ENCODE peak calls at places on chromosomes 1 and 21, in five cellular contexts. D is neural progenitor cell, M is heart left ventricle, Q is stomach, T is right atrium auricular region. J is an unnamed sample.

GRCh38 chr1:203117611-203118575 is 9.6 kb upstream of the ADORA1 start:
- DNase-seq in D (peak), M (peak), Q (peak), T (peak), J (peak)

GRCh38 chr1:1197551-1198422 is 8.6 kb downstream of the TNFRSF18 start:
- DNase-seq in D (no peak), M (peak), Q (no peak), T (no peak), J (no peak)

GRCh38 chr1:21313146-21313885 is 23.1 kb upstream of the ECE1 start:
- DNase-seq in D (no peak), M (peak), Q (no peak), T (no peak), J (no peak)

GRCh38 chr1:90721210-90722194 is 4.4 kb upstream of the BARHL2 start:
- DNase-seq in D (peak), M (no peak), Q (peak), T (no peak), J (peak)

GRCh38 chr1:85421179-85421578 is 43.8 kb downstream of the DDAH1 start:
- DNase-seq in D (no peak), M (no peak), Q (no peak), T (no peak), J (peak)

GRCh38 chr1:182968151-182968741 is 15.3 kb upstream of the SHCBP1L start:
- DNase-seq in D (no peak), M (no peak), Q (no peak), T (no peak), J (peak)

GRCh38 chr1:198681831-198682756 is 43.3 kb downstream of the PTPRC start:
- DNase-seq in D (peak), M (peak), Q (peak), T (no peak), J (peak)

GRCh38 chr21:18164933-18165332 is 79.7 kb upstream of the CHODL start:
- DNase-seq in D (peak), M (no peak), Q (no peak), T (no peak), J (no peak)

GRCh38 chr1:59178803-59179202 is 118.1 kb upstream of the FGGY start:
- DNase-seq in D (no peak), M (no peak), Q (no peak), T (no peak), J (no peak)

GRCh38 chr1:7991504-7992440 is 30.3 kb downstream of the PARK7 start:
- DNase-seq in D (no peak), M (no peak), Q (no peak), T (no peak), J (no peak)

GRCh38 chr1:111275079-111275478 is 15.6 kb upstream of the CHIA start:
- DNase-seq in D (no peak), M (peak), Q (no peak), T (peak), J (peak)
- H3K4me3 ChIP-seq in D (no peak), M (no peak), Q (no peak), T (peak), J (no peak)

GRCh38 chr1:201626629-201627275 is 87.8 kb downstream of the NAV1 start:
- DNase-seq in D (no peak), M (no peak), Q (no peak), T (no peak), J (no peak)

GRCh38 chr1:201625711-201626300 is 86.9 kb downstream of the NAV1 start:
- DNase-seq in D (no peak), M (no peak), Q (no peak), T (no peak), J (no peak)

GRCh38 chr1:201622824-201623223 is 83.9 kb downstream of the NAV1 start:
- DNase-seq in D (no peak), M (no peak), Q (no peak), T (no peak), J (no peak)

GRCh38 chr1:201622353-201622752 is 83.4 kb downstream of the NAV1 start:
- DNase-seq in D (no peak), M (no peak), Q (no peak), T (no peak), J (no peak)

DNA sequence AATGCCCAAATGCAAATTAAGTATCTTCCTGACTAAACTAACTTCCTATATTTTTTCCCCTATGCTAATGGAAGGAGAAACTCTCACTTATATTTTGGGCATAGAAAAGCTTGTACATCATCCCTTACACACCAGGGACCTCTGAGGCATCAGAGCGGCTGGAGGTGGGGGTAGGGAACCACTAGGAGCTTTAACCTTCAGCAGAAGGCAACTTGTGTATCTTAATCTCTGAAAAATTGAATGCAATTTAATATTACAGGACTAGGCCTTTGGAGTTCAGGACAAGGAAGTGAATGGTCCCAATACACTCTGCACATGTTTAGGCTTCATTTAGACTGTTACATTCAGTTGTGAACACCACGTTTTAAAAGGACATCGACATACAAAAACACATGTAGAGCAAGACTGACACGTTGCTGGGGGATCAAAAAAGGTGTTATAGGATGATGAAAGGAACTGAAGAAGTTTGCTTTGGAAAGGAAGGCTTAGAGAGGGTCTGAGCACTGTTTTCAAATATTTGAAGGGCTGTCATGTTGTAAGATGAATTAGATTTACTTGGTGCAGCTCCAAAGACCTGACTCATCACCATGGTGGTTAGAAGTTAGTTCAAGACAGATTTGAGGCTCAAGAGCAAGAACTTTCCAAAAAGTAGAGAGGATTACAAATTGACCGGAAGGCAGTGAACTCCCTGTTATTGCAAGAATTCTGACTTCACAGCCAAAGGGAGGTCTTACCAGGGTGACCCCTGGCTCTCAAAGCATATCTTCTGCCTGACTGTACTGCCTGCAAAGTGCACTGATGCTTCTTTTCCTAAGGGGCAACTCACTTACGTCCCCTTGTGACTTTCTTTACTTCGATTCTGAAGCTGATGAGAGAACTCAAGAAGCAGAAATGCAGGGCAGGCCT is 86.1 kb downstream of the NAV1 start:
- DNase-seq in D (no peak), M (no peak), Q (no peak), T (no peak), J (peak)
- TF ChIP-seq CTCF in D (no peak), M (no peak), Q (no peak), T (no peak), J (peak)

GRCh38 chr1:172154571-172154970 is 265.9 kb upstream of the C1orf105 start:
- DNase-seq in D (no peak), M (no peak), Q (no peak), T (no peak), J (peak)
- H3K4me3 ChIP-seq in D (no peak), M (no peak), Q (no peak), T (no peak), J (no peak)

GRCh38 chr1:160282807-160283206 is 2.1 kb downstream of the PEX19 start:
- DNase-seq in D (peak), M (no peak), Q (no peak), T (no peak), J (no peak)
- TF ChIP-seq CTCF in D (peak), M (no peak), Q (no peak), T (no peak), J (peak)

GRCh38 chr1:51663721-51664120 is 46.8 kb downstream of the OSBPL9 start:
- DNase-seq in D (no peak), M (no peak), Q (no peak), T (no peak), J (no peak)

GRCh38 chr1:51663105-51663504 is 46.2 kb downstream of the OSBPL9 start:
- DNase-seq in D (no peak), M (no peak), Q (no peak), T (no peak), J (no peak)

GRCh38 chr1:51661081-51661518 is 44.2 kb downstream of the OSBPL9 start:
- DNase-seq in D (no peak), M (no peak), Q (no peak), T (no peak), J (peak)

GRCh38 chr1:51664412-51665240 is 47.7 kb downstream of the OSBPL9 start:
- DNase-seq in D (no peak), M (no peak), Q (no peak), T (no peak), J (no peak)

GRCh38 chr1:51660570-51660969 is 43.7 kb downstream of the OSBPL9 start:
- DNase-seq in D (no peak), M (no peak), Q (no peak), T (no peak), J (no peak)
- H3K4me3 ChIP-seq in D (no peak), M (no peak), Q (no peak), T (no peak), J (no peak)

GRCh38 chr1:243345205-243345604 is 89.4 kb downstream of the SDCCAG8 start:
- DNase-seq in D (no peak), M (no peak), Q (no peak), T (no peak), J (peak)
- TF ChIP-seq CTCF in D (peak), M (peak), Q (no peak), T (no peak), J (peak)

GRCh38 chr21:46298083-46298412 is 11.9 kb downstream of the YBEY start:
- DNase-seq in D (no peak), M (no peak), Q (no peak), T (no peak), J (no peak)
- H3K4me3 ChIP-seq in D (peak), M (peak), Q (peak), T (no peak), J (peak)